ENCODE peak calls at places on chromosome 11, in five cellular contexts. F, I, G, M and R are unnamed samples.

GRCh38 chr11:12083380-12083779 is 27.0 kb upstream of the MICAL2 start:
- DNase-seq in F (no peak), G (no peak), I (no peak), M (no peak), R (no peak)

GRCh38 chr11:68271781-68272608 is at the start of gene C11orf24:
- DNase-seq in I (peak; percentile 88), M (peak; percentile 96), F (peak; percentile 95), G (peak; percentile 93), R (peak; percentile 97)

GRCh38 chr11:33147559-33147958 is 13.7 kb downstream of the CSTF3 start:
- DNase-seq in F (no peak), M (no peak), G (no peak), I (no peak), R (no peak)

GRCh38 chr11:65898656-65899355 is 1.4 kb downstream of the FOSL1 start:
- DNase-seq in G (no peak), F (no peak), I (no peak), M (no peak), R (no peak)

GRCh38 chr11:58919561-58919960 is 19.7 kb upstream of the GLYATL1 start:
- DNase-seq in M (no peak), I (no peak), F (no peak), G (no peak), R (no peak)

GRCh38 chr11:8699903-8700302 is 17.3 kb downstream of the RPL27A start:
- DNase-seq in G (no peak), I (no peak), F (no peak), M (no peak), R (peak; percentile 72)

GRCh38 chr11:124943242-124943641 is 7.4 kb upstream of the HEPACAM start:
- DNase-seq in G (no peak), F (no peak), I (no peak), M (no peak), R (peak; percentile 89)

GRCh38 chr11:126054882-126055281 is 7.8 kb downstream of the CDON start:
- DNase-seq in I (no peak), F (no peak), M (no peak), G (no peak), R (no peak)

GRCh38 chr11:116853461-116854073 is 16.1 kb upstream of the APOA1 start:
- DNase-seq in G (no peak), F (no peak), M (no peak), I (peak; percentile 13), R (no peak)

GRCh38 chr11:97683733-97684132 is 1293.9 kb downstream of the JRKL start:
- DNase-seq in M (peak; percentile 4), I (no peak), G (no peak), F (no peak), R (no peak)

GRCh38 chr11:126465573-126466287 is 110.2 kb downstream of the ST3GAL4 start:
- DNase-seq in G (no peak), I (no peak), F (no peak), M (no peak), R (no peak)

GRCh38 chr11:36375348-36376314 is 79.5 kb downstream of the PRR5L start:
- DNase-seq in G (no peak), I (no peak), M (no peak), F (no peak), R (no peak)

GRCh38 chr11:56750190-56750589 is 1.7 kb upstream of the OR9G4 start:
- DNase-seq in G (no peak), I (no peak), M (peak; percentile 4), F (no peak), R (no peak)

GRCh38 chr11:21295508-21295907 is 626.1 kb downstream of the NELL1 start:
- DNase-seq in M (no peak), F (no peak), G (no peak), I (no peak), R (no peak)

GRCh38 chr11:693415-693831 is 1.6 kb downstream of the DEAF1 start:
- DNase-seq in G (no peak), I (no peak), F (no peak), M (no peak), R (no peak)

GRCh38 chr11:120105576-120105975 is 32.3 kb downstream of the TRIM29 start:
- DNase-seq in M (no peak), I (no peak), F (no peak), G (no peak), R (no peak)

GRCh38 chr11:31424652-31425051 is 55.0 kb downstream of the DNAJC24 start:
- DNase-seq in G (no peak), I (no peak), M (no peak), F (no peak), R (no peak)

GRCh38 chr11:59776210-59777066 is 21.3 kb downstream of the STX3 start:
- DNase-seq in I (no peak), M (peak; percentile 88), F (no peak), G (no peak), R (no peak)

GRCh38 chr11:69196322-69197169 is 40.8 kb downstream of the SMIM38 start:
- DNase-seq in G (peak; percentile 62), M (no peak), F (no peak), I (no peak), R (no peak)

GRCh38 chr11:74141274-74141695 is 29.5 kb downstream of the C2CD3 start:
- DNase-seq in G (no peak), M (peak; percentile 82), I (no peak), F (no peak), R (no peak)

GRCh38 chr11:117096973-117097566 is 1.2 kb downstream of the SIK3 start:
- DNase-seq in I (no peak), F (no peak), G (no peak), M (no peak), R (peak; percentile 24)

GRCh38 chr11:96189351-96189750 is 153.6 kb downstream of the MAML2 start:
- DNase-seq in M (no peak), G (no peak), I (no peak), F (no peak), R (no peak)

GRCh38 chr11:133910101-133910500 is 46.7 kb downstream of the IGSF9B start:
- DNase-seq in I (no peak), M (no peak), F (no peak), G (no peak), R (no peak)

GRCh38 chr11:75313457-75314272 is 37.8 kb downstream of the ARRB1 start:
- DNase-seq in G (no peak), I (no peak), M (no peak), F (peak; percentile 76), R (peak; percentile 64)